ENCODE peak calls at places on chromosomes 12 and 14, in seven cellular contexts. T, R, H, S, N, L and Z are unnamed samples.

GRCh38 chr12:43884683-43885410 is 49.0 kb downstream of the TMEM117 start:
- DNase-seq in T (no peak), R (no peak), H (no peak), S (no peak), N (no peak), L (no peak), Z (peak; percentile 38)

GRCh38 chr12:104306943-104307654 is 3.6 kb downstream of the EID3 start:
- DNase-seq in T (no peak), R (no peak), H (peak; percentile 44), S (peak; percentile 62), N (no peak), L (no peak), Z (no peak)

GRCh38 chr12:127178463-127178862 is 1088.5 kb upstream of the TMEM132C start:
- DNase-seq in T (no peak), R (no peak), H (no peak), S (no peak), N (no peak), L (no peak), Z (no peak)

GRCh38 chr12:12582895-12583303 is 20.2 kb upstream of the DUSP16 start:
- DNase-seq in T (no peak), R (no peak), H (peak; percentile 67), S (peak; percentile 94), N (no peak), L (no peak), Z (no peak)

GRCh38 chr14:63051301-63051700 is 6.0 kb upstream of the KCNH5 start:
- DNase-seq in T (no peak), R (no peak), H (no peak), S (no peak), N (no peak), L (no peak), Z (no peak)

GRCh38 chr12:118136559-118137003 is 657 bp downstream of the PEBP1 start:
- DNase-seq in T (peak; percentile 45), R (peak; percentile 52), H (peak; percentile 36), S (peak; percentile 30), N (peak; percentile 44), L (peak; percentile 57), Z (peak; percentile 62)

GRCh38 chr12:633731-634130 is 29.5 kb downstream of the NINJ2 start:
- DNase-seq in T (no peak), R (no peak), H (no peak), S (no peak), N (no peak), L (no peak), Z (no peak)

GRCh38 chr14:90511795-90512331 is 115.0 kb downstream of the CALM1 start:
- DNase-seq in T (no peak), R (no peak), H (no peak), S (no peak), N (no peak), L (no peak), Z (no peak)

GRCh38 chr14:55711171-55711811 is 131.3 kb downstream of the KTN1 start:
- DNase-seq in T (no peak), R (no peak), H (peak; percentile 61), S (no peak), N (no peak), L (no peak), Z (no peak)

GRCh38 chr12:9707864-9708808 is 24.8 kb downstream of the CLECL1 start:
- DNase-seq in T (peak; percentile 63), R (no peak), H (peak; percentile 65), S (peak; percentile 68), N (peak; percentile 37), L (peak; percentile 66), Z (peak; percentile 57)

GRCh38 chr14:89283327-89284060 is 133.5 kb downstream of the FOXN3 start:
- DNase-seq in T (no peak), R (no peak), H (no peak), S (no peak), N (no peak), L (no peak), Z (no peak)

GRCh38 chr12:107454431-107454830 is 231.2 kb upstream of the PWP1 start:
- DNase-seq in T (no peak), R (no peak), H (no peak), S (no peak), N (no peak), L (no peak), Z (no peak)

GRCh38 chr12:153080-153746 is 60.7 kb downstream of the SLC6A12 start:
- DNase-seq in T (peak; percentile 29), R (no peak), H (peak; percentile 54), S (peak; percentile 79), N (no peak), L (peak; percentile 83), Z (peak; percentile 31)

GRCh38 chr14:94646481-94646880 is 34.3 kb downstream of the SERPINA3 start:
- DNase-seq in T (peak; percentile 15), R (no peak), H (peak; percentile 65), S (no peak), N (no peak), L (no peak), Z (no peak)

GRCh38 chr14:32559595-32559994 is 230.5 kb downstream of the AKAP6 start:
- DNase-seq in T (no peak), R (no peak), H (no peak), S (no peak), N (no peak), L (no peak), Z (no peak)

GRCh38 chr14:80456200-80456599 is 244.9 kb upstream of the DIO2 start:
- DNase-seq in T (no peak), R (no peak), H (peak; percentile 79), S (no peak), N (no peak), L (no peak), Z (no peak)

GRCh38 chr12:8499616-8500015 is 13.7 kb upstream of the CLEC4D start:
- DNase-seq in T (no peak), R (no peak), H (no peak), S (no peak), N (no peak), L (no peak), Z (no peak)

GRCh38 chr12:75427491-75427890 is 36.6 kb downstream of the GLIPR1L2 start:
- DNase-seq in T (no peak), R (no peak), H (no peak), S (no peak), N (no peak), L (no peak), Z (no peak)

GRCh38 chr14:68140111-68140741 is 320.6 kb downstream of the RAD51B start:
- DNase-seq in T (peak; percentile 86), R (no peak), H (peak; percentile 99), S (peak; percentile 99), N (peak; percentile 88), L (peak; percentile 27), Z (peak; percentile 56)
- H3K27ac ChIP-seq in T (peak overlapping the region; percentile 19), R (peak overlapping the region; percentile 89), H (peak overlapping the region; percentile 53), S (peak overlapping the region; percentile 98), N (peak overlapping the region; percentile 92), L (no peak overlapping the region), Z (peak overlapping the region; percentile 83)

GRCh38 chr14:43085820-43086219 is 1421.3 kb downstream of the FSCB start:
- DNase-seq in T (no peak), R (no peak), H (no peak), S (no peak), N (no peak), L (no peak), Z (no peak)
- H3K9me3 ChIP-seq in T (peaks cover 2% of the 10 kb centered on the region), R (no peaks in the 10 kb centered on the region), H (peaks cover 2% of the 10 kb centered on the region), S (no peaks in the 10 kb centered on the region), N (no peaks in the 10 kb centered on the region), L (no peaks in the 10 kb centered on the region), Z (no peaks in the 10 kb centered on the region)

GRCh38 chr12:50949801-50950302 is 2.5 kb upstream of the HIGD1C start:
- DNase-seq in T (no peak), R (no peak), H (no peak), S (no peak), N (no peak), L (no peak), Z (no peak)
- TF ChIP-seq POLR2A in T (no peak), R (no peak), H (no peak), S (no peak), N (no peak), L (no peak), Z (no peak)

GRCh38 chr12:80838708-80839107 is 99.0 kb downstream of the LIN7A start:
- DNase-seq in T (no peak), R (no peak), H (no peak), S (no peak), N (no peak), L (no peak), Z (no peak)
- H3K27ac ChIP-seq in T (no peak overlapping the region), R (no peak overlapping the region), H (no peak overlapping the region), S (no peak overlapping the region), N (no peak overlapping the region), L (no peak overlapping the region), Z (no peak overlapping the region)

GRCh38 chr14:104306450-104307040 is 168.2 kb downstream of the KIF26A start:
- DNase-seq in T (no peak), R (no peak), H (no peak), S (no peak), N (no peak), L (no peak), Z (no peak)

GRCh38 chr14:104307627-104308401 is 169.4 kb downstream of the KIF26A start:
- DNase-seq in T (no peak), R (no peak), H (no peak), S (no peak), N (no peak), L (no peak), Z (no peak)

GRCh38 chr14:104304451-104305351 is 166.3 kb downstream of the KIF26A start:
- DNase-seq in T (no peak), R (no peak), H (no peak), S (no peak), N (no peak), L (no peak), Z (no peak)

GRCh38 chr14:104305511-104306449 is 167.4 kb downstream of the KIF26A start:
- DNase-seq in T (no peak), R (no peak), H (no peak), S (no peak), N (no peak), L (no peak), Z (no peak)

GRCh38 chr14:104307246-104307626 is 168.8 kb downstream of the KIF26A start:
- DNase-seq in T (no peak), R (no peak), H (no peak), S (no peak), N (no peak), L (no peak), Z (no peak)
- H3K9me3 ChIP-seq in T (no peaks in the 10 kb centered on the region), R (no peaks in the 10 kb centered on the region), H (peaks cover 65% of the 10 kb centered on the region), S (peaks cover 4% of the 10 kb centered on the region), N (no peaks in the 10 kb centered on the region), L (no peaks in the 10 kb centered on the region), Z (no peaks in the 10 kb centered on the region)

DNA sequence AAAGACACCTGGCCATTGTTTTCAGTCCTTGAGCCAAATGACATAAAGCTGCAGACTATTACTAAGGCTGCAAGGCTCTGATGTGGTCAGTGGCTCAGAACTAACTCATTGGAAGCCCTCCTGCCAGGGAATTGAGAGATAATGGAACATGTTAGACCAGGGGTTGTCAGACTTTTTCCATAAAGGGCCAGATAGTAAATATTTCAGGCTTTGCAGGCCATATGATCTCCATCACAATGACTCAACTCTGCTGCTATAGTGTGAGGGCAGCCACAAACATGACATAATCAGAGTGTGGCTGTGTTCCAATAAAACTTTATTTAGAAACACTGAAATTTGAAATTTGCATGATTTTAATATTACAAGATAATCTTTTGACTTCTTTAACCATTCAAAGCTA is 140.3 kb downstream of the TMEM30B start:
- DNase-seq in T (no peak), R (no peak), H (peak; percentile 96), S (no peak), N (no peak), L (no peak), Z (no peak)
- TF ChIP-seq POLR2A in T (no peak), R (no peak), H (no peak), S (no peak), N (no peak), L (no peak), Z (no peak)

GRCh38 chr14:20742132-20742531 is 3.6 kb upstream of the EDDM3A start:
- DNase-seq in T (no peak), R (no peak), H (no peak), S (no peak), N (no peak), L (no peak), Z (no peak)
- H3K27ac ChIP-seq in T (no peak overlapping the region), R (peak overlapping the region; percentile 63), H (no peak overlapping the region), S (no peak overlapping the region), N (no peak overlapping the region), L (no peak overlapping the region), Z (no peak overlapping the region)